ENCODE peak calls at places on chromosomes 7 and 10, in ten cellular contexts. U is A549, F is MM.1S, T is cardiac muscle cell, D is HFF-Myc, I is bronchial epithelial cell, C is mammary epithelial cell, N is IMR-90, J is GM13976, E is Calu3. S is an unnamed sample.

GRCh38 chr10:71468363-71469094 is 71.8 kb downstream of the CDH23 start:
- DNase-seq in J (no peak), U (no peak), E (no peak), T (no peak), D (no peak), F (no peak), N (no peak), C (no peak), I (no peak), S (no peak)

GRCh38 chr7:38245409-38245982 is 27.9 kb downstream of the TARP start:
- DNase-seq in E (no peak), D (no peak), C (no peak), F (no peak), N (no peak), U (no peak), I (no peak), J (no peak), T (no peak), S (no peak)

GRCh38 chr10:29414501-29414900 is 125.6 kb downstream of the LYZL1 start:
- DNase-seq in N (no peak), T (no peak), U (no peak), D (no peak), C (no peak), E (no peak), I (no peak), F (no peak), J (no peak), S (no peak)

GRCh38 chr7:134943785-134944400 is 42.4 kb upstream of the AGBL3 start:
- DNase-seq in F (peak), T (peak), U (peak), I (peak), N (peak), J (peak), E (peak), D (no peak), C (no peak), S (no peak)

GRCh38 chr7:157661611-157661975 is 324.8 kb downstream of the DNAJB6 start:
- DNase-seq in N (no peak), T (no peak), U (no peak), J (no peak), D (no peak), C (no peak), I (no peak), E (no peak), F (no peak), S (no peak)

GRCh38 chr10:131775444-131775832 is 125.4 kb upstream of the PPP2R2D start:
- DNase-seq in C (no peak), T (no peak), I (no peak), N (no peak), J (no peak), E (no peak), U (no peak), D (no peak), F (no peak), S (no peak)

GRCh38 chr10:119360181-119360921 is 153.0 kb downstream of the GRK5 start:
- DNase-seq in E (no peak), F (no peak), C (no peak), U (peak), I (no peak), T (no peak), J (no peak), D (no peak), N (no peak), S (no peak)

GRCh38 chr10:45500798-45501197 is 126.8 kb downstream of the ALOX5 start:
- DNase-seq in F (no peak), C (no peak), E (no peak), N (no peak), J (no peak), U (no peak), I (no peak), D (no peak), T (no peak), S (no peak)

GRCh38 chr10:119235381-119235780 is 28.0 kb downstream of the GRK5 start:
- DNase-seq in E (no peak), F (no peak), U (no peak), T (peak), D (no peak), N (peak), J (no peak), C (peak), I (peak), S (no peak)

GRCh38 chr7:53035499-53036412 is at the start of gene POM121L12:
- DNase-seq in N (no peak), E (no peak), T (no peak), U (no peak), C (no peak), F (no peak), D (no peak), I (no peak), J (no peak), S (no peak)

GRCh38 chr7:74388880-74389415 is 64.8 kb upstream of the GTF2IRD1 start:
- DNase-seq in T (no peak), D (no peak), F (no peak), J (no peak), I (no peak), U (no peak), C (no peak), N (no peak), E (no peak), S (no peak)

GRCh38 chr10:127873901-127874470 is 18.8 kb downstream of the CLRN3 start:
- DNase-seq in N (no peak), D (no peak), C (no peak), F (no peak), I (no peak), E (no peak), U (no peak), T (no peak), J (no peak), S (no peak)

GRCh38 chr7:139181404-139181803 is 49.6 kb upstream of the UBN2 start:
- DNase-seq in N (peak), E (no peak), C (no peak), D (no peak), U (no peak), I (peak), F (no peak), J (no peak), T (no peak), S (no peak)

GRCh38 chr10:19933772-19934171 is 117.5 kb downstream of the PLXDC2 start:
- DNase-seq in N (no peak), I (no peak), E (no peak), C (no peak), F (no peak), D (no peak), U (no peak), T (no peak), J (no peak), S (no peak)

GRCh38 chr10:51046668-51047067 is 27.6 kb upstream of the PRKG1 start:
- DNase-seq in N (no peak), E (no peak), D (no peak), I (no peak), C (no peak), F (no peak), U (no peak), J (no peak), T (no peak), S (no peak)

GRCh38 chr7:158043461-158044155 is 544.0 kb downstream of the PTPRN2 start:
- DNase-seq in C (no peak), U (no peak), D (no peak), N (no peak), T (no peak), F (no peak), J (no peak), I (no peak), E (no peak), S (no peak)

GRCh38 chr7:122299624-122299934 is 5.0 kb downstream of the FEZF1 start:
- DNase-seq in E (no peak), I (no peak), J (no peak), N (no peak), D (no peak), C (no peak), F (no peak), T (no peak), U (no peak), S (no peak)

GRCh38 chr10:49365675-49366415 is 30.0 kb downstream of the DRGX start:
- DNase-seq in F (no peak), C (no peak), N (no peak), D (no peak), I (no peak), J (no peak), E (no peak), T (no peak), U (no peak), S (no peak)

GRCh38 chr10:96935810-96936209 is 103.7 kb downstream of the LCOR start:
- DNase-seq in J (no peak), I (no peak), U (no peak), F (no peak), E (no peak), N (no peak), T (no peak), C (no peak), D (no peak), S (no peak)

GRCh38 chr7:94590526-94591162 is 65.3 kb downstream of the SGCE start:
- DNase-seq in C (no peak), U (no peak), T (no peak), D (no peak), E (no peak), N (no peak), I (no peak), J (no peak), F (no peak), S (no peak)

GRCh38 chr10:98258683-98259454 is 9.1 kb downstream of the LOXL4 start:
- DNase-seq in T (no peak), U (no peak), C (no peak), I (no peak), J (no peak), F (peak), N (no peak), D (no peak), E (no peak), S (no peak)

GRCh38 chr10:128324058-128324457 is 197.8 kb upstream of the MKI67 start:
- DNase-seq in I (no peak), D (no peak), F (peak), E (no peak), J (no peak), U (no peak), N (no peak), C (no peak), T (no peak), S (peak)

GRCh38 chr10:55063817-55064216 is 262.8 kb upstream of the PCDH15 start:
- DNase-seq in D (no peak), F (no peak), T (no peak), E (no peak), C (no peak), J (no peak), U (no peak), N (no peak), I (no peak), S (no peak)

GRCh38 chr10:10528563-10528910 is 489.1 kb upstream of the CELF2 start:
- DNase-seq in U (no peak), J (no peak), F (no peak), N (peak), T (peak), C (no peak), D (no peak), I (no peak), E (no peak), S (no peak)

GRCh38 chr10:60549686-60550085 is 160.0 kb upstream of the ANK3 start:
- DNase-seq in U (peak), I (peak), J (no peak), N (no peak), E (peak), D (no peak), F (peak), T (peak), C (peak), S (no peak)

GRCh38 chr7:30764030-30764991 is 6.9 kb upstream of the MINDY4 start:
- DNase-seq in D (no peak), F (peak), U (no peak), I (no peak), T (peak), J (no peak), N (peak), E (no peak), C (no peak), S (no peak)

GRCh38 chr10:75283150-75284096 is 47.7 kb upstream of the COMTD1 start:
- DNase-seq in I (no peak), E (no peak), F (no peak), T (peak), U (no peak), J (no peak), N (peak), D (no peak), C (peak), S (peak)

GRCh38 chr7:30925913-30926312 is 14.3 kb downstream of the AQP1 start:
- DNase-seq in F (no peak), N (no peak), E (no peak), J (peak), I (no peak), C (no peak), D (no peak), T (no peak), U (no peak), S (no peak)

GRCh38 chr7:126227055-126227454 is 1025.7 kb downstream of the GRM8 start:
- DNase-seq in D (no peak), U (no peak), T (no peak), J (no peak), C (no peak), I (no peak), N (no peak), F (no peak), E (no peak), S (no peak)

DNA sequence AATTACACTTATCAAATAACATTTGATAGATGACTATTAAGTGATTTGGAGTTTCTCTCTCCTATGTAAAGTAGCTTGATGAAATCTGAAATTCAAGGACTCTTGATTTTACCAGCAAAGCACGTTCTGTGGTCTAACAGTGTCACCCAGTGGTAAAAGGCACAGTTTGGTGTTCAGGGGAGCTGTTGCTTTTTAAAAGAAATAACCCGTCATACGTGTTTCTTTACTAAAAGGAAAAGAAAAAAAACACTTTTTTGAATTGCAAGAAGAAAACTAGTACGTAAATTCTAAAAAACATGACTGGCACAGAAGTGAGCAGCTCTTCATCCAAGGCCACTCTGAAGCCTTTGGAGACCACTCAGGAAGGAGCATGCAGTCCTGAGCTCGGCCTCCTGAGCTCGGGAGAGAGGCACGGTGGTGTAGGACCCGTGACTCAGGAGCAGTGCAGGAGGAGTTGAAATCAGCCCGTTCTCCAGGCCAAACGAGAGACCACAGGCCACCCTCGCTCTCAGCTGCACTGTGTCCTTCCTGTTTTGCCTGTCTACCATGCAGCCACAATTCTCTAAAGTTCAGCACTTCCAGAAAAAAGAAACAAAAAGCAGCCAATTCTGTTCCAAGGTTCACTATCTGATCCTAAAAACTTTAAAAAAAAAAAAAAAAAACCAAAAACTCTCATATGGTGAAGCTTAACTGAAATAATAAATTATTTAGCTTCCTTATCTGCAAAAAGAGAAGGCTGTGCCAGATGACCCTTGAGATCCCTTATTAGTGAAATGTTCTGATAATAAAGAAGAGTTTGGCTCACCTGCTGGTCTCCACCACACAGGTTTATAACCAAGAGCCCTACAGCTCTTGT is 212.6 kb upstream of the FRMD4A start:
- DNase-seq in D (no peak), N (no peak), E (no peak), U (no peak), J (no peak), T (peak), F (peak), C (no peak), I (no peak), S (no peak)
- TF ChIP-seq CTCF in D (no peak), N (peak), E (no peak), U (no peak), J (no peak), T (no peak), F (peak), C (no peak), I (no peak), S (peak)

GRCh38 chr10:122954731-122955050 is 664 bp upstream of the C10orf88 start:
- DNase-seq in T (no peak), J (no peak), E (no peak), U (no peak), N (no peak), C (no peak), F (no peak), D (no peak), I (no peak), S (peak)

GRCh38 chr10:122957474-122957873 is 3.4 kb upstream of the C10orf88 start:
- DNase-seq in F (no peak), U (no peak), I (peak), C (peak), N (peak), E (no peak), D (no peak), T (no peak), J (no peak), S (no peak)

GRCh38 chr10:122955892-122956291 is 1.9 kb upstream of the C10orf88 start:
- DNase-seq in J (no peak), C (no peak), E (no peak), I (no peak), D (no peak), N (no peak), U (no peak), T (no peak), F (no peak), S (no peak)

GRCh38 chr10:122949296-122949695 is 4.7 kb downstream of the C10orf88 start:
- DNase-seq in T (no peak), I (peak), F (no peak), E (no peak), D (no peak), C (peak), J (no peak), N (peak), U (no peak), S (no peak)

GRCh38 chr10:122953827-122954730 is at the start of gene C10orf88:
- DNase-seq in I (peak), J (peak), N (peak), E (peak), C (peak), T (peak), U (peak), D (peak), F (peak), S (peak)
- TF ChIP-seq CTCF in I (no peak), J (no peak), N (no peak), E (no peak), C (no peak), T (no peak), U (no peak), D (no peak), F (no peak), S (no peak)

GRCh38 chr7:14892961-14893360 is 9.6 kb downstream of the DGKB start:
- DNase-seq in F (no peak), I (peak), T (no peak), C (peak), D (no peak), N (no peak), E (no peak), J (no peak), U (no peak), S (no peak)

GRCh38 chr7:14886533-14886932 is 16.0 kb downstream of the DGKB start:
- DNase-seq in C (no peak), D (no peak), I (no peak), F (no peak), E (no peak), J (no peak), U (no peak), N (no peak), T (no peak), S (no peak)

GRCh38 chr7:14891289-14891688 is 11.3 kb downstream of the DGKB start:
- DNase-seq in C (no peak), T (no peak), U (no peak), J (no peak), E (no peak), N (no peak), I (no peak), D (no peak), F (no peak), S (no peak)

GRCh38 chr7:14894826-14895225 is 7.7 kb downstream of the DGKB start:
- DNase-seq in J (no peak), E (no peak), N (no peak), F (no peak), D (no peak), C (no peak), T (no peak), I (peak), U (no peak), S (no peak)

GRCh38 chr7:14888904-14889482 is 13.6 kb downstream of the DGKB start:
- DNase-seq in J (no peak), C (no peak), E (no peak), N (no peak), T (no peak), I (no peak), F (no peak), D (no peak), U (no peak), S (no peak)
- TF ChIP-seq CTCF in J (no peak), C (no peak), E (no peak), N (no peak), T (no peak), I (no peak), F (no peak), D (no peak), U (no peak), S (no peak)

GRCh38 chr7:24129597-24129996 is 154.4 kb upstream of the NPY start:
- DNase-seq in F (no peak), N (peak), J (no peak), E (no peak), D (no peak), C (peak), U (no peak), I (peak), T (no peak), S (no peak)

GRCh38 chr7:24133691-24134090 is 150.3 kb upstream of the NPY start:
- DNase-seq in N (no peak), U (no peak), D (no peak), E (no peak), T (no peak), C (no peak), F (no peak), I (no peak), J (no peak), S (no peak)

GRCh38 chr7:24123061-24123460 is 160.9 kb upstream of the NPY start:
- DNase-seq in U (no peak), F (no peak), D (no peak), N (no peak), J (no peak), C (no peak), I (peak), E (no peak), T (no peak), S (no peak)

GRCh38 chr7:24125765-24126164 is 158.2 kb upstream of the NPY start:
- DNase-seq in U (no peak), I (no peak), T (no peak), N (no peak), D (no peak), E (no peak), C (no peak), J (no peak), F (no peak), S (no peak)

GRCh38 chr7:24127930-24128329 is 156.1 kb upstream of the NPY start:
- DNase-seq in J (no peak), U (no peak), D (no peak), N (no peak), C (no peak), I (no peak), T (no peak), E (no peak), F (no peak), S (no peak)
- TF ChIP-seq CTCF in J (no peak), U (no peak), D (no peak), N (no peak), C (no peak), I (no peak), T (no peak), E (no peak), F (no peak), S (no peak)

GRCh38 chr10:129853236-129853946 is 110.7 kb downstream of the EBF3 start:
- DNase-seq in D (no peak), T (peak), N (peak), U (peak), F (no peak), E (no peak), C (no peak), I (peak), J (no peak), S (no peak)
- TF ChIP-seq CTCF in D (no peak), T (peak), N (peak), U (peak), F (no peak), E (no peak), C (no peak), I (no peak), J (no peak), S (peak)